ENCODE peak calls at places on chromosome 7, in four cellular contexts. One of them, this sample, is unnamed.

GRCh38 chr7:114086906-114087651 is 168.3 kb upstream of the PPP1R3A start:
- DNase-seq in K562: no peak
- DNase-seq in sigmoid colon: peak; percentile 69
- DNase-seq in transverse colon: peak; percentile 42
- DNase-seq in this sample: no peak

GRCh38 chr7:83820641-83821040 is 171.7 kb upstream of the SEMA3E start:
- DNase-seq in K562: no peak
- DNase-seq in sigmoid colon: no peak
- DNase-seq in transverse colon: no peak
- DNase-seq in this sample: no peak

GRCh38 chr7:71173955-71174354 is 42.0 kb downstream of the GALNT17 start:
- DNase-seq in K562: no peak
- DNase-seq in sigmoid colon: no peak
- DNase-seq in transverse colon: no peak
- DNase-seq in this sample: no peak

GRCh38 chr7:105352018-105352612 is 36.6 kb downstream of the SRPK2 start:
- DNase-seq in transverse colon: peak; percentile 54
- DNase-seq in K562: no peak
- DNase-seq in sigmoid colon: peak; percentile 89
- DNase-seq in this sample: peak; percentile 94

GRCh38 chr7:57414852-57415251 is 35.1 kb upstream of the ZNF716 start:
- DNase-seq in K562: no peak
- DNase-seq in sigmoid colon: no peak
- DNase-seq in transverse colon: no peak
- DNase-seq in this sample: no peak

GRCh38 chr7:128691227-128691626 is 19.1 kb downstream of the GARIN1A start:
- DNase-seq in transverse colon: no peak
- DNase-seq in K562: no peak
- DNase-seq in sigmoid colon: no peak
- DNase-seq in this sample: no peak

GRCh38 chr7:80677629-80678028 is 39.2 kb downstream of the CD36 start:
- DNase-seq in sigmoid colon: no peak
- DNase-seq in transverse colon: no peak
- DNase-seq in K562: no peak
- DNase-seq in this sample: no peak

GRCh38 chr7:21023841-21024502 is 237.3 kb upstream of the SP8 start:
- DNase-seq in sigmoid colon: no peak
- DNase-seq in transverse colon: no peak
- DNase-seq in K562: no peak
- DNase-seq in this sample: no peak

GRCh38 chr7:16130127-16131110 is 290.9 kb downstream of the CRPPA start:
- DNase-seq in sigmoid colon: no peak
- DNase-seq in transverse colon: no peak
- DNase-seq in K562: no peak
- DNase-seq in this sample: no peak

GRCh38 chr7:2154121-2154520 is 78.6 kb downstream of the MAD1L1 start:
- DNase-seq in transverse colon: no peak
- DNase-seq in sigmoid colon: peak; percentile 4
- DNase-seq in K562: no peak
- DNase-seq in this sample: no peak
- TF ChIP-seq CTCF in transverse colon: no peak
- TF ChIP-seq CTCF in sigmoid colon: no peak
- TF ChIP-seq CTCF in K562: peak; percentile 12
- TF ChIP-seq CTCF in this sample: no peak

DNA sequence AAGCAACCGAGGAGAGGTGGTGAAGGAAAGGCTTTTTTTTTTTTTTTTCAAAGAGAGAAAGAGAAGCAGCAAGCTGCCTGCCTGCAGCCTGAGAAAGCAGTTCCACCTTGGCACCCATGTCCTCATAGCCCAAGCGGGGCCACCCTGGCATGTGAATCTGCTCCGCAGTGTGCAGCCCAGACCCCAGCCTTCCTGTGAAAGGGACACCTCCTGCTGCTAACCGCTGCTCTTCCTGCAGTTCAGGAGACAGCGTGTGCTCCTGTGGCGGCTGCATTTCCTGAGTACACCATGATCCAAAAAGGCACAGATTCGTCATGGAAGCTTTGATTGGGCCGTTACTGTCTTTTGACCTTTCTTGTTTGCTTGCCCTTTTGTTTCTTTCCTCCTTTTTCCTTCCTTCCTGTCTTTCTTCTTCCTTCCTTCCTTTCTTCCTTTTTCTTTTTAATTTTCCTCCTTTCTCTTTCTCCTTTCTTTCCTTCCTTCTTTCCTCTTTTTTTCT is 38.1 kb downstream of the IKZF1 start:
- DNase-seq in K562: no peak
- DNase-seq in sigmoid colon: peak; percentile 55
- DNase-seq in transverse colon: peak; percentile 58
- DNase-seq in this sample: no peak
- TF ChIP-seq POLR2AphosphoS5 in K562: no peak
- TF ChIP-seq POLR2AphosphoS5 in sigmoid colon: no peak
- TF ChIP-seq POLR2AphosphoS5 in transverse colon: peak; percentile 29
- TF ChIP-seq POLR2AphosphoS5 in this sample: peak; percentile 32

GRCh38 chr7:44257213-44257612 is 56.4 kb downstream of the YKT6 start:
- DNase-seq in transverse colon: no peak
- DNase-seq in K562: no peak
- DNase-seq in sigmoid colon: no peak
- DNase-seq in this sample: no peak

GRCh38 chr7:44256459-44256858 is 55.7 kb downstream of the YKT6 start:
- DNase-seq in K562: no peak
- DNase-seq in transverse colon: no peak
- DNase-seq in sigmoid colon: no peak
- DNase-seq in this sample: no peak

GRCh38 chr7:44258423-44258760 is 57.6 kb downstream of the YKT6 start:
- DNase-seq in K562: no peak
- DNase-seq in transverse colon: no peak
- DNase-seq in sigmoid colon: no peak
- DNase-seq in this sample: no peak

GRCh38 chr7:44258865-44259546 is 58.2 kb downstream of the YKT6 start:
- DNase-seq in K562: no peak
- DNase-seq in sigmoid colon: no peak
- DNase-seq in transverse colon: no peak
- DNase-seq in this sample: no peak

GRCh38 chr7:44257618-44258422 is 57.0 kb downstream of the YKT6 start:
- DNase-seq in sigmoid colon: no peak
- DNase-seq in transverse colon: peak; percentile 28
- DNase-seq in K562: peak; percentile 78
- DNase-seq in this sample: peak; percentile 93
- TF ChIP-seq CTCF in sigmoid colon: no peak
- TF ChIP-seq CTCF in transverse colon: no peak
- TF ChIP-seq CTCF in K562: peak; percentile 19
- TF ChIP-seq CTCF in this sample: no peak

GRCh38 chr7:27964840-27965239 is 215.8 kb downstream of the JAZF1 start:
- DNase-seq in K562: no peak
- DNase-seq in transverse colon: no peak
- DNase-seq in sigmoid colon: no peak
- DNase-seq in this sample: no peak
- TF ChIP-seq POLR2AphosphoS5 in K562: no peak
- TF ChIP-seq POLR2AphosphoS5 in transverse colon: no peak
- TF ChIP-seq POLR2AphosphoS5 in sigmoid colon: no peak
- TF ChIP-seq POLR2AphosphoS5 in this sample: no peak

GRCh38 chr7:76257973-76258372 is 44.5 kb upstream of the HSPB1 start:
- DNase-seq in sigmoid colon: no peak
- DNase-seq in K562: no peak
- DNase-seq in transverse colon: no peak
- DNase-seq in this sample: no peak
- TF ChIP-seq CTCF in sigmoid colon: no peak
- TF ChIP-seq CTCF in K562: peak; percentile 34
- TF ChIP-seq CTCF in transverse colon: no peak
- TF ChIP-seq CTCF in this sample: no peak

GRCh38 chr7:116222501-116222900 is 12.2 kb downstream of the TES start:
- DNase-seq in transverse colon: no peak
- DNase-seq in K562: no peak
- DNase-seq in sigmoid colon: no peak
- DNase-seq in this sample: no peak
- TF ChIP-seq POLR2AphosphoS5 in transverse colon: no peak
- TF ChIP-seq POLR2AphosphoS5 in K562: no peak
- TF ChIP-seq POLR2AphosphoS5 in sigmoid colon: no peak
- TF ChIP-seq POLR2AphosphoS5 in this sample: no peak

DNA sequence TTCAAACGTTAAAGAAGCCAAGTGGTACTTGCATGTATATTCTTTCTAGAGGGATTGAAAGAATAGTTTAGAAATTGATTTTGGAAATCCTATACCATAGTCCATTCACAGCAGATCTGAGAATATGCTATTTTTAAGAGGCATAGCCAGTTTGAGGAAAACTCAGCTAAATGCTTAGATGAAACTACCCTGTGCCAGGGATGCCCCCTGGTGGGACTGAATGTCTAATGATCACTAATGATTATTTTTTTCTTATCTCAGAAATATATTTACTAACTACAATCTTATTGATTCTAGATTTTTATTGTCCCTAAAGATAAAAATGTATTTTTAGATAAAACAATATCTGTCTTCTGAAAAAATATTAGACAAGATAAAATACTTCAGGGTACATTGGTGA is 844.9 kb upstream of the PHF14 start:
- DNase-seq in transverse colon: no peak
- DNase-seq in K562: no peak
- DNase-seq in sigmoid colon: no peak
- DNase-seq in this sample: no peak
- TF ChIP-seq CTCF in transverse colon: no peak
- TF ChIP-seq CTCF in K562: no peak
- TF ChIP-seq CTCF in sigmoid colon: no peak
- TF ChIP-seq CTCF in this sample: no peak

GRCh38 chr7:17402628-17403278 is 104.3 kb downstream of the AHR start:
- DNase-seq in sigmoid colon: no peak
- DNase-seq in K562: no peak
- DNase-seq in transverse colon: no peak
- DNase-seq in this sample: no peak
- TF ChIP-seq POLR2AphosphoS5 in sigmoid colon: no peak
- TF ChIP-seq POLR2AphosphoS5 in K562: no peak
- TF ChIP-seq POLR2AphosphoS5 in transverse colon: no peak
- TF ChIP-seq POLR2AphosphoS5 in this sample: no peak